ENCODE peak calls at places on chromosomes 1 and 21, in four cellular contexts. B is A549, F is GM20000, I is ascending aorta. L is an unnamed sample.

GRCh38 chr1:74468982-74469603 is 43.3 kb downstream of the LRRC53 start:
- DNase-seq in B (peak; percentile 10), F (peak; percentile 50), I (no peak), L (no peak)

GRCh38 chr1:226814751-226815496 is 55.5 kb upstream of the PSEN2 start:
- DNase-seq in B (peak; percentile 56), F (no peak), I (peak; percentile 23), L (no peak)

GRCh38 chr1:53330819-53331218 is 2.9 kb upstream of the LRP8 start:
- DNase-seq in B (no peak), F (no peak), I (no peak), L (no peak)

GRCh38 chr1:223820976-223821375 is 24.8 kb downstream of the TP53BP2 start:
- DNase-seq in B (no peak), F (no peak), I (no peak), L (no peak)

GRCh38 chr1:13949571-13949970 is 249.6 kb downstream of the PRDM2 start:
- DNase-seq in B (no peak), F (no peak), I (no peak), L (no peak)

GRCh38 chr1:12356004-12356890 is 126.4 kb downstream of the VPS13D start:
- DNase-seq in B (peak; percentile 50), F (no peak), I (no peak), L (no peak)

GRCh38 chr1:87594736-87595383 is 266.2 kb downstream of the LMO4 start:
- DNase-seq in B (no peak), F (no peak), I (no peak), L (no peak)

GRCh38 chr1:119631433-119632102 is 16.5 kb downstream of the ZNF697 start:
- DNase-seq in B (no peak), F (peak; percentile 61), I (peak; percentile 28), L (no peak)

GRCh38 chr1:169121146-169121923 is 14.8 kb downstream of the ATP1B1 start:
- DNase-seq in B (no peak), F (no peak), I (no peak), L (no peak)

GRCh38 chr1:2588661-2589330 is 2.2 kb downstream of the PRXL2B start:
- DNase-seq in B (no peak), F (no peak), I (no peak), L (no peak)

GRCh38 chr1:87044840-87045239 is 130.4 kb downstream of the HS2ST1 start:
- DNase-seq in B (no peak), F (no peak), I (no peak), L (peak; percentile 35)

GRCh38 chr1:218345673-218346390 is 696 bp downstream of the TGFB2 start:
- DNase-seq in B (no peak), F (peak; percentile 59), I (no peak), L (peak; percentile 35)

GRCh38 chr1:17632541-17633193 is 93.2 kb downstream of the ARHGEF10L start:
- DNase-seq in B (peak; percentile 23), F (no peak), I (no peak), L (no peak)

GRCh38 chr21:36508948-36509347 is 29.0 kb upstream of the CLDN14 start:
- DNase-seq in B (no peak), F (no peak), I (no peak), L (no peak)

GRCh38 chr1:24904731-24905354 is 25.2 kb downstream of the RUNX3 start:
- DNase-seq in B (no peak), F (no peak), I (no peak), L (peak; percentile 9)

GRCh38 chr1:205152505-205152904 is 30.7 kb upstream of the RBBP5 start:
- DNase-seq in B (no peak), F (no peak), I (no peak), L (no peak)

GRCh38 chr1:205147191-205147590 is 25.4 kb upstream of the RBBP5 start:
- DNase-seq in B (no peak), F (no peak), I (no peak), L (no peak)

DNA sequence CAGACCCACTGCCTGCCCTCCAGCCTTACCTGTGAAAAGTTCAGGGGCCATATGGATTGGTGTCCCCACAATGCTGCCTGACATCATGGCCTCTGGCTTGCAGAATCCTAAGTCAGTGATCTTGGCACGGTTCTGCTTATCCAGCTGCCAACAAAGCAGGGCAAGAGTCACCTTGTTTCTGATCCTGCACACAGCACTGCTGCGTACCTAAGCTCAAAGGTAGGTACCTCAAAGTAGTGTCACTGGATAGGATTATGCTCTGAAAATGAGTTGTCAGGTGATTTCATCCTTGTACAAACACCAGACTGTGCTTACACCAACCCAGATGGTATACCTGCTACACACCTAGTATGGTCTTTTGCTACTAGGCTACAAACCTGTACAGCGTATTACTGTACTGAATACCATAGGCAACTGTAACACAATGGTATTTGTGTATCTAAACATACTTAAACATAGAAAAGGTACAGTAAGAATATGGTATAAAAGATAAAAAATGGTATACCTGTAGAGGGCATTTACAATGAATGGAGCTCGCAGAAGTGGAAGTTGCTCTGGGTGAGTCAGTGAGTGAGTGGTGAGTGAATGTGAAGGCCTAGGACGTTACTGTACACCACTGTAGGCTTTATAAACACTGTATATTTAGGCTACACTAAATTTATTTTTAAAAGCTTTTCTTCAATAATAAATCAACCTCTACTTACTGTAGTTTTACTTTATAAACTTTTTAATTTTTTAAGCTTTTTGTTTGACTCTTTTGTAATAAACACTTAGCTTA is 29.1 kb upstream of the RBBP5 start:
- DNase-seq in B (no peak), F (no peak), I (no peak), L (no peak)
- TF ChIP-seq CTCF in B (no peak), F (no peak), I (no peak), L (no peak)

GRCh38 chr1:197391303-197392226 is 123.5 kb downstream of the CRB1 start:
- DNase-seq in B (no peak), F (no peak), I (no peak), L (no peak)
- TF ChIP-seq CTCF in B (no peak), F (no peak), I (no peak), L (no peak)

DNA sequence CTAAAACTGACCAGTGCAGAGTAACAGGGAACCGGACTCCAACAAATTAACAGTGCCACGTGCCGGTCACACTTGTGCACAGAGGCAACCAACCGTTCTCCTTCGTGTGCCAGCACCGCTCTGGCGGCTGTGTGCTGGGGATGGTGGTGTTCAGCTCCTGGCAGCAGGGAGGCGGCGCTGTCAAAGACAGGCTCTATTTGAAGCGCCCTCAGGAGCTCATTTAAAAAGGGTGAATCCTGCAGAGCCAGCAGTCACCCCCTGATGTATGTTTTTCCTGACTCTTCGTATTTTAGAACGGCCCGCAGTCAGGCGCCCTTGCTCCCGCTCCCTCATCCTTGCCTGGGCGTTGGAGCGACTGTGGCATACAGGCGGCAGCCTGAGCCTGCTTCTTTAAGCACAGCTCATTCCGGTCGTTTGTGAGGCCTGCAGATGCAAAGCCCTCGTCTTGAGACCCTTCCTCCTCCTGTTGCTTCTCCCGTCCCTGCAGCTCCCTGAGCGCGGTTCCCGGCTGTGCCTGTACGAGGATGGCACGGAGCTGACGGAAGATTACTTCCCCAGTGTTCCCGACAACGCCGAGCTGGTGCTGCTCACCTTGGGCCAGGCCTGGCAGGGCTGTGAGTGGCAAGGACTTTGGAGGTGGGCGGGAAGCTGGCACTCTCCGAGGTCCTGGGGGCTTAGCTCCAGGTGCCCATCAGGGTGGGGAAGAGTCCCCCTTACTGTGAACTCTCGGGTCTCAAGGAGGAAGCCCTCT is 1.1 kb downstream of the DFFB start:
- DNase-seq in B (no peak), F (no peak), I (no peak), L (no peak)
- TF ChIP-seq CTCF in B (no peak), F (no peak), I (no peak), L (no peak)

GRCh38 chr1:202324646-202325045 is 17.1 kb downstream of the UBE2T start:
- DNase-seq in B (no peak), F (no peak), I (no peak), L (no peak)

GRCh38 chr1:202333861-202334260 is 7.9 kb downstream of the UBE2T start:
- DNase-seq in B (no peak), F (no peak), I (no peak), L (no peak)

DNA sequence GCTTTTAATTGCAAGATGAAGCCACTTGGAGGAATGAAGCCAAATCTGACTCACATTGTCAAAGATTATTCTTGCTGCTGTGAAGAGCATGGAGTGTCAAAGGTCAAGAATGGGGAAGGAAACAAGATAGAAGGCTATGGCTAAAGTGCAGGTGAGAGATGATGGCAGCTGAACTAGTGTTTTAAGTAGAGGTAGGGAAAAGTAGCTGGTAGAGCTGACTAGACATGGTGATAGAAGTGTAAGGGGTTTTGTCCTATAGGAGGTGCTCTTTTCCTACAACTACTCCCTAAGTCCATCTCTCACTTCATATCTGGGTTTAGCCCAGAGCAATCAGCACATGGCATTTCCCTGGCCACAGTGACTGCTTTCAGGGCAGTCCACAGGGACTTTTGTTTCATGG is 11.8 kb downstream of the UBE2T start:
- DNase-seq in B (no peak), F (no peak), I (no peak), L (no peak)
- TF ChIP-seq CTCF in B (peak; percentile 24), F (no peak), I (no peak), L (no peak)